ENCODE peak calls at places on chromosomes 2 and 18, in five cellular contexts. K, U, P, D and V are unnamed samples.

GRCh38 chr2:205276071-205276777 is 406.1 kb upstream of the NRP2 start:
- DNase-seq in U (no peak), K (no peak), P (no peak), D (no peak), V (no peak)

GRCh38 chr2:25655316-25655715 is 18.1 kb downstream of the DTNB start:
- DNase-seq in D (no peak), K (no peak), P (no peak), U (no peak), V (no peak)

GRCh38 chr2:219344756-219345458 is 12.4 kb upstream of the RESP18 start:
- DNase-seq in P (no peak), K (peak; percentile 52), D (no peak), U (no peak), V (no peak)

GRCh38 chr2:217364224-217364623 is 504.4 kb upstream of the TNP1 start:
- DNase-seq in U (no peak), D (no peak), K (no peak), P (no peak), V (no peak)

GRCh38 chr18:28167835-28168349 is 9.0 kb downstream of the CDH2 start:
- DNase-seq in U (no peak), K (no peak), P (no peak), D (no peak), V (no peak)

GRCh38 chr2:35099345-35099744 is 1256.2 kb upstream of the CRIM1 start:
- DNase-seq in K (no peak), D (no peak), P (no peak), U (no peak), V (no peak)

GRCh38 chr2:239009001-239009961 is 161.4 kb downstream of the TWIST2 start:
- DNase-seq in P (peak; percentile 74), K (no peak), D (no peak), U (no peak), V (no peak)

GRCh38 chr18:70640336-70640887 is 351.6 kb downstream of the SOCS6 start:
- DNase-seq in D (no peak), U (no peak), K (no peak), P (no peak), V (no peak)

GRCh38 chr18:53603281-53603680 is 621.2 kb downstream of the MBD2 start:
- DNase-seq in U (no peak), D (no peak), K (no peak), P (no peak), V (no peak)

GRCh38 chr2:33788044-33788443 is 188.9 kb upstream of the FAM98A start:
- DNase-seq in U (peak; percentile 26), D (no peak), K (peak; percentile 46), P (no peak), V (no peak)

GRCh38 chr2:18413794-18414396 is 146.6 kb downstream of the RDH14 start:
- DNase-seq in U (peak; percentile 83), D (no peak), P (no peak), K (peak; percentile 90), V (no peak)

GRCh38 chr2:9336209-9336533 is 87.2 kb downstream of the ITGB1BP1 start:
- DNase-seq in D (peak; percentile 29), P (no peak), K (peak; percentile 71), U (no peak), V (no peak)

GRCh38 chr2:171515672-171516298 is 6.5 kb upstream of the CYBRD1 start:
- DNase-seq in U (peak; percentile 74), P (no peak), D (no peak), K (peak; percentile 86), V (no peak)

GRCh38 chr2:95695613-95696012 is 103.8 kb downstream of the TRIM43 start:
- DNase-seq in D (no peak), U (no peak), P (no peak), K (peak; percentile 23), V (no peak)

GRCh38 chr2:160784034-160784433 is 290.4 kb upstream of the RBMS1 start:
- DNase-seq in K (peak; percentile 8), P (no peak), D (no peak), U (peak; percentile 8), V (no peak)